ENCODE peak calls at places on chromosomes 16 and 17, in eight cellular contexts. P, K, V, B, I, W, S and N are unnamed samples.

GRCh38 chr17:39239640-39240314 is 14.0 kb upstream of the STAC2 start:
- DNase-seq in P (no peak), K (peak), V (no peak), B (no peak), I (peak), W (peak), S (no peak), N (no peak)

GRCh38 chr17:77728871-77729270 is 229.6 kb upstream of the TNRC6C start:
- DNase-seq in P (no peak), K (no peak), V (peak), B (no peak), I (no peak), W (no peak), S (no peak), N (no peak)

GRCh38 chr17:180380-181212 is 854 bp downstream of the DOC2B start:
- DNase-seq in P (no peak), K (no peak), V (no peak), B (no peak), I (no peak), W (no peak), S (no peak), N (peak)

GRCh38 chr17:15180121-15180561 is 85.0 kb downstream of the PMP22 start:
- DNase-seq in P (no peak), K (no peak), V (no peak), B (no peak), I (no peak), W (no peak), S (no peak), N (no peak)

GRCh38 chr16:73546351-73546845 is 498.5 kb upstream of the ZFHX3 start:
- DNase-seq in P (no peak), K (no peak), V (no peak), B (no peak), I (no peak), W (no peak), S (no peak), N (no peak)

GRCh38 chr17:7883781-7884386 is 4.7 kb upstream of the CHD3 start:
- DNase-seq in P (no peak), K (peak), V (peak), B (no peak), I (no peak), W (no peak), S (peak), N (no peak)

GRCh38 chr17:80260791-80261158 is at the start of gene RNF213:
- DNase-seq in P (no peak), K (peak), V (peak), B (no peak), I (no peak), W (peak), S (peak), N (peak)

GRCh38 chr17:21375757-21376584 is at the start of gene KCNJ12:
- DNase-seq in P (no peak), K (peak), V (no peak), B (no peak), I (no peak), W (no peak), S (peak), N (peak)

GRCh38 chr17:68360198-68360597 is 68.9 kb downstream of the ARSG start:
- DNase-seq in P (no peak), K (no peak), V (no peak), B (no peak), I (no peak), W (no peak), S (no peak), N (no peak)

GRCh38 chr17:7538891-7539290 is 10.0 kb upstream of the TNFSF12 start:
- DNase-seq in P (no peak), K (no peak), V (no peak), B (no peak), I (no peak), W (no peak), S (no peak), N (no peak)

GRCh38 chr17:29608986-29609385 is 13.7 kb downstream of the CORO6 start:
- DNase-seq in P (no peak), K (no peak), V (no peak), B (no peak), I (no peak), W (peak), S (no peak), N (no peak)

GRCh38 chr17:75776399-75777242 is 8.0 kb upstream of the UNK start:
- DNase-seq in P (no peak), K (no peak), V (peak), B (no peak), I (no peak), W (peak), S (peak), N (no peak)

GRCh38 chr17:65783845-65784334 is 222.4 kb upstream of the AXIN2 start:
- DNase-seq in P (peak), K (peak), V (no peak), B (peak), I (peak), W (no peak), S (peak), N (no peak)

GRCh38 chr17:82088838-82089722 is 9.0 kb downstream of the FASN start:
- DNase-seq in P (no peak), K (no peak), V (no peak), B (no peak), I (no peak), W (no peak), S (no peak), N (peak)

GRCh38 chr17:1783834-1784611 is 22.2 kb downstream of the SERPINF1 start:
- DNase-seq in P (no peak), K (peak), V (peak), B (peak), I (peak), W (peak), S (peak), N (peak)

GRCh38 chr16:25030420-25031131 is 15.4 kb upstream of the ARHGAP17 start:
- DNase-seq in P (no peak), K (no peak), V (no peak), B (no peak), I (no peak), W (no peak), S (no peak), N (no peak)

GRCh38 chr17:18238299-18238698 is 12.9 kb downstream of the LLGL1 start:
- DNase-seq in P (no peak), K (no peak), V (no peak), B (no peak), I (no peak), W (no peak), S (no peak), N (no peak)

GRCh38 chr17:4839221-4839620 is 6.1 kb downstream of the MINK1 start:
- DNase-seq in P (no peak), K (no peak), V (no peak), B (no peak), I (no peak), W (no peak), S (no peak), N (no peak)

GRCh38 chr16:24409045-24409444 is 130.3 kb upstream of the RBBP6 start:
- DNase-seq in P (no peak), K (peak), V (peak), B (no peak), I (no peak), W (no peak), S (no peak), N (no peak)

GRCh38 chr17:2369551-2370210 is 31.2 kb downstream of the MNT start:
- DNase-seq in P (no peak), K (no peak), V (no peak), B (no peak), I (no peak), W (no peak), S (peak), N (peak)

GRCh38 chr17:67289174-67289876 is 44.3 kb upstream of the HELZ start:
- DNase-seq in P (no peak), K (no peak), V (peak), B (peak), I (no peak), W (peak), S (peak), N (peak)

GRCh38 chr16:17386229-17386628 is 84.5 kb downstream of the XYLT1 start:
- DNase-seq in P (no peak), K (no peak), V (no peak), B (no peak), I (no peak), W (no peak), S (no peak), N (no peak)

GRCh38 chr16:72291121-72291520 is 119.2 kb upstream of the PMFBP1 start:
- DNase-seq in P (no peak), K (no peak), V (no peak), B (peak), I (no peak), W (no peak), S (peak), N (no peak)

DNA sequence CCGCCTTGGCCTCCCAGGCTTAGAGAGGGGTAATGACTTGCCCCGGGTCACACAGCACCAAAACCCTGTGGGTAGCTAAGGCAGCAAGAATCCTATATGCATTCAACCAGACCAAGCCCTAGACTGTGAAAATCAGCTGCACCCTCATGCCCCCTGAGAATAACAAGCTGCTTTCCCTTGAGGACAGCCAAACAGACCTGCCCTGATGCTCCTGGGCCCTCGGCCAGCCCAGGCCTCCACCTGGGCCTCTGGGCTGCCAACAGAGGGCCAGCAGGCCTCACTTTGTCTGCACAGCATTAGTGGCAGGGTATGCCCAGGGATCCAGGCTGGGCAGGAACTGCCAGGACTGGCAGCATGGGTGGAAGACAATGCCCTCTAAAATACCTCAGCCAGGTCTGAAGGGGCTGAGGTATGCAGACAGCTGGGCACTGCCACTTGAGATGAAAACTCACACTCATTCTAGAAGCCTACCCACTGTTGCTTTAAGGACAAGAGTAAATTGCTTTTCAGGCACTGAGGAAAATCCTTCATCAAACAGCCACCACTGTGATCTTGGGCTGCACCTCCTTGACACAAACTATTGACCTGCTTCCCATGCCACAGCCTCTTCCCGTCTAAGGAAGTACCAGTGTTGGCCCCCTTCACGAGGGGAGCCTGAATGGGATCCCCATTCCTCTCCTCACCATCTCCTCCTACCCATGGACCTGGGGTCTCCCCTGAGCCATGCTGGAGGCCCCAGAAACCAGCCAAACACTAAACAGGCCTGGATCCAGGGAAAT is 8.8 kb downstream of the ST3GAL2 start:
- DNase-seq in P (no peak), K (no peak), V (no peak), B (no peak), I (no peak), W (no peak), S (no peak), N (no peak)
- H3K4me3 ChIP-seq in P (no peak), K (no peak), V (no peak), B (no peak), I (no peak), W (no peak), S (no peak), N (no peak)

GRCh38 chr16:58440094-58440493 is 47.8 kb downstream of the GINS3 start:
- DNase-seq in P (no peak), K (no peak), V (no peak), B (no peak), I (no peak), W (no peak), S (peak), N (no peak)

GRCh38 chr16:58442547-58442946 is 50.3 kb downstream of the GINS3 start:
- DNase-seq in P (no peak), K (no peak), V (no peak), B (no peak), I (no peak), W (no peak), S (no peak), N (no peak)

GRCh38 chr16:58444265-58444664 is 52.0 kb downstream of the GINS3 start:
- DNase-seq in P (no peak), K (no peak), V (no peak), B (no peak), I (no peak), W (no peak), S (no peak), N (no peak)

GRCh38 chr16:58448890-58449289 is 51.1 kb upstream of the NDRG4 start:
- DNase-seq in P (no peak), K (no peak), V (no peak), B (no peak), I (peak), W (no peak), S (no peak), N (no peak)

GRCh38 chr16:58443783-58444182 is 51.5 kb downstream of the GINS3 start:
- DNase-seq in P (no peak), K (no peak), V (no peak), B (no peak), I (no peak), W (no peak), S (no peak), N (no peak)
- H3K4me3 ChIP-seq in P (no peak), K (no peak), V (no peak), B (no peak), I (no peak), W (no peak), S (no peak), N (no peak)

DNA sequence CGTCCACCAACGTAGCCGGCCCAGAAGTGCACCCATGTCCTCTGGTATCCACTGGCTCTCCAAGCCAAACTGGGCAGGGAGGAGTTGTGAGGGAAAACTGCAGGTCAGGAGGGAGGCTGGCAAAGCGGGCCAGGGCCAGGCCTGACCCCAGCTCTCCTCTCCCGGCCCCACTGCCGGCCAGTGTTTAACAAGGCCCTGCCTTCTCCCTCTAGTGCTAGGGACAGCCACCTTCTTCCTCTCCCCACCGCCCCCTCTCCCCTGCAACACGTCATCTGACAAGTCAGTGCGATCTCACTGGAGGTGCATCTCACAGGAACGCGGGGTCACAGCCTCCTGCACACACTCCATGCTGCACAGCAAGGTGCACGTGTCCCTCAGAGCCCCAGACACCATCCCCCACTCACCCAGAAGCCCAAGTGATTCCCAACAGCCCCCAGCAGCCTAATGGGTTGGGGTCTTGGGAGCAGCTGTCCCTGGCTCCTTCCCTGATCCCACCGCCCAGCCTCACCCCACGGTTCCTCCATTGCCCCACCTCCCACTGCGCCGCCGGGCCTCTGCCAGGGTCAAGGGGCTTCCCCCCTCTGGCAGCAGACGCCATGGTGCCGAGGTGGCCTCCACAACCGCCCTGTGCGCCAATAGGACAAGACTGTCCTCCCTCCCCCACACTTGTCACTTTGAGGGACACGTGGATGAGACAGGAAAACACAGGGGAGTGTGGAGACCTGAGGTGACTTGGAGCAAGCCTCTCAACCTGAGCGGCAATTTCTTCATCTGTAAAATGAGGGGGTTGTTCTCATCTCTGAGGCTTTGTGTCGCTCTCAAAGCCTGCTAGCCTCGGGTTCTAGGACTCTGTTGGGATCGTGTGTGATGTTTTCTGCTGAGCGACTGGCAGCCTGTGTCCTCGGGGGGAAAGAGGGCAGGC is 1.1 kb upstream of the ACE start:
- DNase-seq in P (no peak), K (no peak), V (no peak), B (no peak), I (no peak), W (no peak), S (no peak), N (peak)
- H3K4me3 ChIP-seq in P (no peak), K (no peak), V (no peak), B (no peak), I (peak), W (peak), S (no peak), N (no peak)

GRCh38 chr16:53073053-53073452 is 18.3 kb downstream of the CHD9 start:
- DNase-seq in P (no peak), K (no peak), V (no peak), B (no peak), I (no peak), W (no peak), S (no peak), N (no peak)

GRCh38 chr16:53069772-53070171 is 15.0 kb downstream of the CHD9 start:
- DNase-seq in P (no peak), K (no peak), V (no peak), B (no peak), I (no peak), W (no peak), S (no peak), N (no peak)

GRCh38 chr16:53068423-53068833 is 13.6 kb downstream of the CHD9 start:
- DNase-seq in P (no peak), K (no peak), V (no peak), B (no peak), I (no peak), W (no peak), S (no peak), N (no peak)

GRCh38 chr16:53067675-53068074 is 12.9 kb downstream of the CHD9 start:
- DNase-seq in P (no peak), K (no peak), V (no peak), B (no peak), I (no peak), W (no peak), S (no peak), N (no peak)

DNA sequence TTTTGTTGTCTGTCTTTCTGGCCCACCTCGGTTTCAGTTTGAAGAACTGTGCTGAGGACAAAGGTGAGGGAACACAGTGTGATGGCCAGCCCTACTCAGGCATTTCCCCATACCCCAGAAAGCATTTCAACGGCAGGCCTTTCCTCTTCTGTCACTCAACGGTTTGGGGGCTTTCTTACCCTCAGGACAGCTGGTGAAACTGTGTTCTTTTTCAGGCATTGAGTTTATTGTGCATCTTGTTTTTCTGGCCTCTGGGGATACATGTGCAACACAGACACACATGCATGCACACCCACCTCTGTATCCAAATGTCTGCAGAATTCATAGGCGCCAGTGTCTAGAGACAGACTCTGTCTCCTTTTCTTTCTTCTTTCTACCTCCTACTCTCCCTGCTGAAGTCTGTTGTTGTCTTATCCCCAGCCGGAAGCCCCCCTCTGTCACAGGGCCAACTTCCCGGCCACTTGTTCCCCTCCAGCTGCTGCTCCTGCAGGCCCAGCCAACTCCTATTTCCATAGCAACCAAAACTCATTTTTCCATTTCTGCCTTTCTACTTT is 17.0 kb downstream of the CHD9 start:
- DNase-seq in P (no peak), K (no peak), V (no peak), B (no peak), I (no peak), W (peak), S (peak), N (peak)
- H3K4me3 ChIP-seq in P (no peak), K (no peak), V (no peak), B (no peak), I (no peak), W (no peak), S (no peak), N (no peak)

DNA sequence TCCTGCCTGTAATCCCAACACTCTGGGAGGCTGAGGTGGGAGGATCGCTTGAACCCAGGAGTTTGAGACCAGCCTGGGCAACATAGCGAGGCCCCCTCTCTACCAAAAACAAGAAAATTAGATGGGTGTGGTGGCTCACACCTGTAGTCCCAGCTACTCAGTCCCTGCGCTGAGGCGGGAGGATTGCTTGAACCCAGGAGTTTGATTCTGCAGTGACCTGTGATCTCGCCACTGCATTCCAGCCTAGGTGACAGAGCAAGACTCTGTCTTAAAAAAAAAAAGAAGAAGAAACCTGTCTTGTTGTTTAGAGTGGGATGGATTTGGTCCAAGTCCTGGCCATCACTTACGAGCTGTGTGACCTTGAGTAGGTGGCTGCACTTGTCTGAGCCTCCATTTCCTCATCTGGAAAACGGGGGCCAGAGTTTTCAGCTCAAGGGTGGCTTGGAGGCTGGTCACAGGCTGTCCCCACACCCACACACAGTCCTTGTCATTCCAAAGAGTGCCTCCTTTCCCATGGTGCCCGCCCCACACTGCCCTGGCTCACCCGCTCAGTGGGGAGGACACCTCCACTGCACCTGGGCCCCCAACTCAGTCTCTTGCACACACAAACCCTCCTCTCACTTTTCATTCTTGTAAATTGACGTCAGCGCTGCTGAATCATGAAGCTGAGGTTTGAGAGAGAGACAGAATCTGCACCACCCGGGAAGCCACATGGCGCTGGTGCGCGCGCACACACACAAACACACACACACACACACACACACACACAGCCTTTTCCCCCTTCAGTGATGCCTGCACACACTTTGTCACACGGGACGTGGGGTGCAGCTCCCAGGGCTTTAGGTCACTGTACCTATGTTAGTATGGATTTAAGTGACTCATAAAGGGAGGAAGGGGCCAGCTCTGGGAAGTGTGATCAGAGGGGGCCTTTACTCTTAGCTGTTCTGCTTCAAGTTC is 4.2 kb downstream of the SOCS1 start:
- DNase-seq in P (no peak), K (no peak), V (no peak), B (peak), I (no peak), W (no peak), S (peak), N (no peak)
- H3K4me3 ChIP-seq in P (no peak), K (no peak), V (no peak), B (no peak), I (no peak), W (no peak), S (no peak), N (no peak)

GRCh38 chr17:52389632-52390031 is 231.1 kb upstream of the CA10 start:
- DNase-seq in P (no peak), K (no peak), V (no peak), B (no peak), I (no peak), W (no peak), S (no peak), N (no peak)
- H3K4me3 ChIP-seq in P (no peak), K (no peak), V (no peak), B (no peak), I (no peak), W (peak), S (no peak), N (peak)

GRCh38 chr17:16190703-16191360 is 24.5 kb downstream of the NCOR1 start:
- DNase-seq in P (no peak), K (no peak), V (no peak), B (no peak), I (no peak), W (no peak), S (no peak), N (no peak)

GRCh38 chr17:16191604-16192003 is 23.7 kb downstream of the NCOR1 start:
- DNase-seq in P (no peak), K (no peak), V (no peak), B (no peak), I (no peak), W (no peak), S (no peak), N (no peak)

GRCh38 chr17:16189791-16190348 is 25.5 kb downstream of the NCOR1 start:
- DNase-seq in P (no peak), K (no peak), V (no peak), B (no peak), I (no peak), W (no peak), S (no peak), N (no peak)

GRCh38 chr17:16187642-16188041 is 27.7 kb downstream of the NCOR1 start:
- DNase-seq in P (no peak), K (no peak), V (no peak), B (no peak), I (no peak), W (no peak), S (no peak), N (no peak)
- H3K4me3 ChIP-seq in P (no peak), K (no peak), V (no peak), B (no peak), I (no peak), W (no peak), S (no peak), N (no peak)